ENCODE peak calls at places on chromosomes 4 and X, in nine cellular contexts. S is NCI-H146; E is EL; K is HEK293T; F is PC-3; I is cardiac fibroblast; Q is H54; U is left ventricle myocardium inferior; W is stimulated activated CD4-positive, alpha-beta T cell treated with anti-CD3 and anti-CD28 coated beads, Interleukin-2, amount 100 ng/mL, for 24 hours. B is an unnamed sample.

GRCh38 chrX:103699243-103699642 is 11.5 kb upstream of the TMEM31 start:
- DNase-seq in Q (no peak), W (no peak), S (no peak), I (no peak), F (peak), E (no peak), K (no peak), U (no peak), B (no peak)

GRCh38 chr4:101265816-101266172 is 81.5 kb downstream of the PPP3CA start:
- DNase-seq in F (peak), I (no peak), U (no peak), W (no peak), E (no peak), S (no peak), K (no peak), Q (no peak), B (no peak)

GRCh38 chrX:40300286-40300890 is 202.6 kb upstream of the BCOR start:
- DNase-seq in S (no peak), I (no peak), U (no peak), W (no peak), K (no peak), F (no peak), E (no peak), Q (no peak), B (no peak)

GRCh38 chrX:136192839-136193414 is 45.6 kb downstream of the FHL1 start:
- DNase-seq in I (peak), K (no peak), U (no peak), F (peak), Q (no peak), E (peak), W (no peak), S (no peak), B (no peak)

GRCh38 chr4:87108142-87108546 is 112.3 kb downstream of the KLHL8 start:
- DNase-seq in I (peak), K (no peak), W (no peak), U (no peak), Q (peak), S (no peak), F (peak), E (peak), B (no peak)

GRCh38 chrX:140918398-140919043 is 83.9 kb upstream of the SPANXB1 start:
- DNase-seq in K (peak), F (peak), Q (peak), E (peak), I (peak), S (peak), W (peak), U (no peak), B (peak)

GRCh38 chr4:25290490-25291067 is 22.0 kb upstream of the ZCCHC4 start:
- DNase-seq in Q (no peak), U (no peak), K (no peak), E (no peak), W (no peak), I (no peak), S (no peak), F (no peak), B (no peak)

GRCh38 chrX:110409925-110410324 is 51.3 kb downstream of the RTL9 start:
- DNase-seq in I (peak), W (peak), F (peak), S (no peak), K (no peak), Q (no peak), U (no peak), E (peak), B (no peak)

GRCh38 chrX:85569096-85569495 is 189.6 kb upstream of the POF1B start:
- DNase-seq in K (no peak), I (no peak), F (no peak), S (peak), Q (no peak), E (no peak), W (no peak), U (no peak), B (no peak)

GRCh38 chrX:29890004-29890403 is 325.4 kb upstream of the MAGEB2 start:
- DNase-seq in W (no peak), U (no peak), S (no peak), K (no peak), F (no peak), E (peak), I (no peak), Q (no peak), B (no peak)

GRCh38 chr4:61555789-61556188 is 355.7 kb downstream of the ADGRL3 start:
- DNase-seq in Q (no peak), K (no peak), F (peak), U (no peak), I (peak), E (no peak), W (no peak), S (no peak), B (no peak)

GRCh38 chr4:184959309-184959708 is 59.0 kb upstream of the HELT start:
- DNase-seq in K (no peak), I (no peak), F (no peak), U (no peak), E (no peak), Q (no peak), W (no peak), S (no peak), B (no peak)

GRCh38 chrX:115425359-115425758 is 135.6 kb upstream of the PLS3 start:
- DNase-seq in S (no peak), Q (no peak), U (no peak), I (no peak), F (no peak), K (no peak), W (no peak), E (no peak), B (no peak)

GRCh38 chrX:132480581-132481203 is 8.1 kb downstream of the MBNL3 start:
- DNase-seq in U (no peak), Q (no peak), W (peak), K (no peak), S (peak), I (peak), F (peak), E (peak), B (peak)

GRCh38 chr4:35710343-35710742 is 534.0 kb downstream of the ARAP2 start:
- DNase-seq in I (no peak), E (no peak), K (no peak), F (no peak), W (no peak), Q (no peak), S (no peak), U (no peak), B (no peak)

GRCh38 chr4:150402968-150403367 is 179.0 kb upstream of the MAB21L2 start:
- DNase-seq in F (no peak), U (peak), K (peak), W (no peak), I (no peak), E (no peak), S (peak), Q (no peak), B (no peak)

GRCh38 chr4:103264905-103265304 is 66.8 kb upstream of the CENPE start:
- DNase-seq in K (no peak), W (no peak), I (no peak), S (no peak), Q (no peak), F (no peak), U (no peak), E (no peak), B (no peak)

GRCh38 chr4:27132497-27132896 is 271.9 kb downstream of the STIM2 start:
- DNase-seq in S (no peak), F (no peak), W (no peak), E (no peak), I (no peak), U (no peak), Q (no peak), K (no peak), B (no peak)

GRCh38 chr4:7328913-7329638 is 105.7 kb downstream of the PSAPL1 start:
- DNase-seq in W (no peak), I (peak), U (peak), Q (peak), S (no peak), E (peak), F (peak), K (no peak), B (no peak)

GRCh38 chrX:145405012-145405411 is 157.7 kb downstream of the SPANXN1 start:
- DNase-seq in F (peak), Q (no peak), U (no peak), K (peak), W (no peak), E (peak), I (peak), S (peak), B (no peak)

GRCh38 chr4:48692023-48692422 is 88.1 kb downstream of the FRYL start:
- DNase-seq in Q (no peak), E (no peak), K (no peak), I (no peak), S (no peak), W (no peak), F (no peak), U (no peak), B (no peak)

GRCh38 chr4:154164931-154165839 is 326.4 kb downstream of the DCHS2 start:
- DNase-seq in K (no peak), Q (no peak), I (peak), W (peak), F (peak), E (peak), S (no peak), U (no peak), B (no peak)

GRCh38 chr4:176320976-176321361 is 1.2 kb downstream of the SPCS3 start:
- DNase-seq in Q (no peak), S (no peak), W (no peak), I (peak), U (no peak), F (no peak), E (no peak), K (no peak), B (no peak)

GRCh38 chrX:56947695-56948094 is 47.6 kb downstream of the SPIN3 start:
- DNase-seq in Q (no peak), E (peak), F (peak), I (peak), S (no peak), W (no peak), U (no peak), K (no peak), B (no peak)

GRCh38 chr4:35124116-35124515 is 1120.2 kb downstream of the ARAP2 start:
- DNase-seq in S (no peak), W (no peak), U (no peak), I (peak), E (peak), Q (no peak), K (no peak), F (no peak), B (no peak)

GRCh38 chrX:73683236-73683859 is 120.4 kb downstream of the CHIC1 start:
- DNase-seq in Q (no peak), K (no peak), U (no peak), F (peak), E (peak), W (no peak), I (peak), S (no peak), B (no peak)

B was measured in central memory CD4-positive, alpha-beta T cell.